ENCODE peak calls at places on chromosome 11, in six cellular contexts. R is uterus, S is upper lobe of right lung, Z is GM23338, V is psoas muscle, G is breast epithelium. P is an unnamed sample.

GRCh38 chr11:111777094-111778046 is 11.2 kb upstream of the PPP2R1B start:
- DNase-seq in R (no peak), S (no peak), Z (peak), V (no peak), G (no peak), P (no peak)

GRCh38 chr11:101475699-101476098 is 108.1 kb downstream of the TRPC6 start:
- DNase-seq in R (no peak), S (no peak), Z (no peak), V (no peak), G (no peak), P (no peak)

GRCh38 chr11:34492806-34493414 is 20.7 kb downstream of the ELF5 start:
- DNase-seq in R (peak), S (no peak), Z (peak), V (peak), G (no peak), P (no peak)

GRCh38 chr11:76225122-76225584 is 18.9 kb upstream of the WNT11 start:
- DNase-seq in R (no peak), S (no peak), Z (no peak), V (peak), G (no peak), P (no peak)

GRCh38 chr11:62709262-62710000 is 2.0 kb downstream of the GNG3 start:
- DNase-seq in R (peak), S (peak), Z (peak), V (peak), G (peak), P (peak)

GRCh38 chr11:96267490-96268010 is 75.4 kb downstream of the MAML2 start:
- DNase-seq in R (no peak), S (no peak), Z (no peak), V (no peak), G (no peak), P (no peak)

GRCh38 chr11:2561283-2562180 is 116.7 kb downstream of the KCNQ1 start:
- DNase-seq in R (no peak), S (peak), Z (no peak), V (peak), G (no peak), P (no peak)

GRCh38 chr11:44066732-44067131 is 662 bp downstream of the ACCS start:
- DNase-seq in R (peak), S (no peak), Z (no peak), V (no peak), G (no peak), P (no peak)

GRCh38 chr11:130705670-130706421 is 210.4 kb downstream of the SNX19 start:
- DNase-seq in R (no peak), S (no peak), Z (no peak), V (no peak), G (no peak), P (no peak)

GRCh38 chr11:9516113-9516512 is 55.3 kb downstream of the ZNF143 start:
- DNase-seq in R (no peak), S (no peak), Z (peak), V (no peak), G (no peak), P (no peak)

GRCh38 chr11:83023410-83023809 is 48.3 kb downstream of the RAB30 start:
- DNase-seq in R (no peak), S (no peak), Z (no peak), V (no peak), G (no peak), P (no peak)

GRCh38 chr11:66637557-66638176 is 836 bp upstream of the RBM4 start:
- DNase-seq in R (no peak), S (no peak), Z (peak), V (no peak), G (no peak), P (no peak)

GRCh38 chr11:120564573-120565301 is 53.2 kb downstream of the GRIK4 start:
- DNase-seq in R (no peak), S (no peak), Z (peak), V (peak), G (peak), P (no peak)

GRCh38 chr11:28756977-28757376 is 648.8 kb downstream of the METTL15 start:
- DNase-seq in R (no peak), S (no peak), Z (no peak), V (no peak), G (no peak), P (no peak)

GRCh38 chr11:117204283-117205080 is 5.3 kb downstream of the TAGLN start:
- DNase-seq in R (no peak), S (no peak), Z (no peak), V (no peak), G (no peak), P (no peak)
- H3K27ac ChIP-seq in R (peak), S (no peak), Z (peak), V (peak), G (peak), P (peak)

DNA sequence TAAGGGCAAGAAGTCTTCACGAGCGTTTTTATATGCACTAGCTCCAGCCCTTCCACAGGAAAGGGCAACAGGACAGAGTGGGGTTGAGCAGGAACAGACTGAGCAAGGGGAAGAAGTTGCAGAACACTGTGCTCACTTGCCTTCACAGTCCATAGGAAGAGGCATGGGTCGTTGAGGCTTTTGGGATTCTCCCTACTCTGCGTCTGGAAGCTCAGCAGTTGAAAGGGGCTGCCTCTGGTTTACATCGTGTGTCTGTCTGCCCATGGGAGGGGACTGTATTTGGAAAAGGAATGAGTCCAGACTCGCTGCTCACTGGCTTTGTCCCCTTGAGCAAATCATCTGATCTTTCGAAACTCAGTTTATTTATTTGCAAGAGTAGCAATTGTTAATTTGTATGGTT is 1.1 kb upstream of the PDGFD start:
- DNase-seq in R (no peak), S (no peak), Z (peak), V (no peak), G (no peak), P (no peak)
- H3K4me3 ChIP-seq in R (no peak), S (no peak), Z (peak), V (no peak), G (no peak), P (no peak)

DNA sequence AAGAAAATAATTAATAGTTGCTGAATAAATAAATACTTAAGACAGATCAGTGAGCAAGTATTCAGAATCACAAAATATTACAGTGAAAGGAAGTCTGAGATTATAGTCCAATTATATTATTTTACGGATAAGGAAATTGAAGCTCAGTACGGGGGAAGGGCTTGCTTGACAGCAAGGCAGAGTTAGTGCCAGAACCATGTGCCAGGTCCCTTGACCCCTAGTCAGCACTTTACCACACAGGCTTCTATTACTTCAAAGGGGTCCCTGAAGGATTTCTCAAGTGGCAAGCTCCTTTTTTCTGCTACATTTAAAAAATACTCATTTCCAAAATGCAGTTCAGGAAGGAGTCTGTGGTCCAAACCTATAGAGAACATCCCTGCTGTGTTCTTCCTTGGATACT is 85.3 kb downstream of the CLPB start:
- DNase-seq in R (no peak), S (no peak), Z (no peak), V (no peak), G (no peak), P (no peak)
- TF ChIP-seq CTCF in R (no peak), S (no peak), Z (no peak), V (no peak), G (no peak), P (no peak)

DNA sequence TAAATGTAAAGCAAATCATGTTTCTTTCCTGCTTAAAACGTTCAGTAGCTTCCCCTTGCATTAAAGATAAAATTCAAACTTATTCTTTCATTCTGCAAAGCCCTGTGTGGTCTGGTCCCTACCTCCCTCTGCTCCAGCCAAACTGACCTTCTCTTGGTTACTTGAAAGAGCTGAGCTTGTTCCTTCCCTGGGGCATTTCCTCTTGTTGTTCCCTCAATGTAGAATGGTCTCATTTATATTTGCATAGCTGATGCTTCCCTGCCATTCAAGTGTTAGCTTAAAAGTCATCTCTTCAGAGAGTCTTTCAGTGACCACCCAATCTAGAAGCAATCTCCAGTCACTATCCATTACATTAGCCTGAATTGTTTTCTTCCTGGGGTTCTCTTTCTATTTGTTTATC is 1618.5 kb upstream of the TENM4 start:
- DNase-seq in R (no peak), S (no peak), Z (peak), V (no peak), G (no peak), P (no peak)
- H3K27ac ChIP-seq in R (no peak), S (no peak), Z (no peak), V (no peak), G (no peak), P (no peak)

GRCh38 chr11:10805741-10806140 is 3.0 kb downstream of the EIF4G2 start:
- DNase-seq in R (no peak), S (no peak), Z (no peak), V (no peak), G (no peak), P (no peak)
- H3K4me3 ChIP-seq in R (no peak), S (peak), Z (peak), V (peak), G (peak), P (peak)

GRCh38 chr11:114400222-114400973 is at the start of the genes C11orf71 and RBM7:
- DNase-seq in R (peak), S (peak), Z (peak), V (peak), G (peak), P (peak)
- TF ChIP-seq CTCF in R (peak), S (no peak), Z (no peak), V (no peak), G (no peak), P (no peak)

DNA sequence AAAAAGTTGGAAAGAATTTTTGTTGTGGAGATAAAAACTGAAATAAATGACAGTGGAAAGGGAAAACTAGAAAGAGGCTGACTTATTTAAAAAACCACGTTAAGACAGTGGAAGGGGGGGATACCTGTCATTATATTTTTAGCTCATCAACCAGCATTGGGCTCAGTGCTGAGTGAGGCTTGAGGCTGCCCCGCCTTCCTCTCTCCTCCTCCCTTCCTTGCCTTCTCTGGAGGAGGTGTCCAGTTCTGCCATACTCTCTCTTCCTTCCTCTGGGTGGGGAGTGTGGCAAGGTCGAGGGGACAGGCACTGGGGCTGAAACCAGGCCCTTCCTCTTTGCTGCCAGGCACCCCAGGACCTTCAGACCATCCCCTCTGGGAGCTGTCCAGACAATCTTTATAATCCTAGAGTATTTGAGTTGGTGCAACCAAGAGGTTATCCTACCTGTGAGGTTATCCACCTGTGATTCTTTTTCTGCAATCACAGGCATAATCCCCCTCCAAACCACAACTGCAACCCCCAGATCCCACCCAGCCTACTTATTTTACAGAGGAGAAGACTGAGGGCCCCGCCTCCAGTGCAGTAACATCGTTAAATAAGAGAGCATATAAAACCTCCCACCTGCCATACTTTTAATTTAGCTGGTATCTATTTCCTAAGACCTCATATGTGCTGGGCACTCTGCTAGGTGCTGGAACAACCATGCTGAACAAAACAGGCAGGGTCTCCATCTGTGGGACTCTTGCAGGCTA is 578.5 kb downstream of the BUD13 start:
- DNase-seq in R (no peak), S (no peak), Z (no peak), V (no peak), G (no peak), P (no peak)
- H3K27ac ChIP-seq in R (peak), S (no peak), Z (no peak), V (no peak), G (peak), P (no peak)

GRCh38 chr11:84097186-84097585 is 811.0 kb upstream of the CCDC90B start:
- DNase-seq in R (no peak), S (no peak), Z (no peak), V (no peak), G (no peak), P (no peak)
- H3K4me3 ChIP-seq in R (no peak), S (no peak), Z (no peak), V (no peak), G (no peak), P (no peak)

P was measured in coronary artery.